ENCODE peak calls at places on chromosome 13, in five cellular contexts. K is NT2/D1, B is H1, R is HepG2, H is GM12878. G is an unnamed sample.
A peak's percentile ranks its signal among the peaks of the same experiment; 100 is the strongest.

GRCh38 chr13:37656247-37656940 is 57.8 kb upstream of the POSTN start:
- DNase-seq in K (no peak), R (no peak), H (no peak), B (no peak), G (no peak)

GRCh38 chr13:53368948-53369347 is 340.3 kb downstream of the OLFM4 start:
- DNase-seq in R (no peak), B (no peak), H (no peak), K (no peak), G (no peak)

GRCh38 chr13:42110410-42111155 is 62.1 kb downstream of the DGKH start:
- DNase-seq in K (peak; percentile 8), B (no peak), H (peak; percentile 68), R (peak; percentile 54), G (peak; percentile 48)

GRCh38 chr13:30572859-30573275 is 44.9 kb upstream of the USPL1 start:
- DNase-seq in K (no peak), R (peak; percentile 12), H (peak; percentile 28), B (no peak), G (no peak)

GRCh38 chr13:41409611-41410010 is 47.7 kb upstream of the RGCC start:
- DNase-seq in B (no peak), K (no peak), H (no peak), R (no peak), G (no peak)

GRCh38 chr13:49298903-49299605 is 51.3 kb downstream of the CDADC1 start:
- DNase-seq in H (no peak), K (no peak), R (peak; percentile 95), B (peak; percentile 42), G (no peak)

GRCh38 chr13:39107484-39108040 is 69.3 kb downstream of the NHLRC3 start:
- DNase-seq in H (no peak), K (no peak), R (no peak), B (no peak), G (no peak)

GRCh38 chr13:58165617-58166016 is 534.1 kb downstream of the PCDH17 start:
- DNase-seq in H (no peak), R (no peak), B (no peak), K (no peak), G (no peak)

GRCh38 chr13:28532226-28533048 is 37.5 kb upstream of the FLT1 start:
- DNase-seq in H (no peak), R (no peak), B (peak; percentile 71), K (no peak), G (no peak)

GRCh38 chr13:83377486-83377885 is 504.8 kb downstream of the SLITRK1 start:
- DNase-seq in R (no peak), H (no peak), B (no peak), K (no peak), G (no peak)

GRCh38 chr13:80039000-80039399 is 301.9 kb downstream of the SPRY2 start:
- DNase-seq in H (no peak), R (no peak), K (no peak), B (no peak), G (no peak)

GRCh38 chr13:45861352-45861751 is 9.8 kb upstream of the SIAH3 start:
- DNase-seq in K (no peak), B (no peak), R (no peak), H (no peak), G (no peak)

GRCh38 chr13:30593001-30593400 is 24.7 kb upstream of the USPL1 start:
- DNase-seq in K (no peak), B (no peak), H (no peak), R (no peak), G (no peak)

GRCh38 chr13:34025746-34026145 is 207.8 kb downstream of the RFC3 start:
- DNase-seq in K (no peak), R (no peak), H (no peak), B (no peak), G (no peak)

GRCh38 chr13:29131881-29132668 is 311.9 kb downstream of the MTUS2 start:
- DNase-seq in H (no peak), K (no peak), R (no peak), B (no peak), G (no peak)

GRCh38 chr13:102599451-102600012 is 2.7 kb downstream of the TPP2 start:
- DNase-seq in B (no peak), H (no peak), R (no peak), K (no peak), G (no peak)

GRCh38 chr13:46982856-46983582 is 86.2 kb upstream of the HTR2A start:
- DNase-seq in B (no peak), H (peak; percentile 96), R (no peak), K (no peak), G (no peak)

GRCh38 chr13:46401432-46401831 is 14.4 kb upstream of the RUBCNL start:
- DNase-seq in K (no peak), B (no peak), R (no peak), H (no peak), G (no peak)

GRCh38 chr13:44365899-44366298 is 7.7 kb upstream of the SERP2 start:
- DNase-seq in R (peak; percentile 21), H (no peak), K (no peak), B (no peak), G (no peak)

GRCh38 chr13:44365008-44365407 is 8.6 kb upstream of the SERP2 start:
- DNase-seq in R (no peak), B (no peak), H (no peak), K (no peak), G (no peak)

GRCh38 chr13:44371421-44371820 is 2.2 kb upstream of the SERP2 start:
- DNase-seq in B (no peak), R (no peak), K (no peak), H (no peak), G (no peak)

GRCh38 chr13:44368062-44368591 is 5.5 kb upstream of the SERP2 start:
- DNase-seq in K (no peak), R (no peak), B (no peak), H (no peak), G (no peak)

GRCh38 chr13:44368599-44369368 is 4.8 kb upstream of the SERP2 start:
- DNase-seq in R (no peak), K (no peak), H (no peak), B (no peak), G (no peak)
- TF ChIP-seq SUZ12 in R (no peak), K (no peak), H (no peak), B (no peak), G (no peak)

GRCh38 chr13:21475115-21475514 is 16.0 kb upstream of the ZDHHC20 start:
- DNase-seq in K (no peak), B (no peak), R (no peak), H (no peak), G (no peak)

GRCh38 chr13:21483748-21484147 is 24.6 kb upstream of the ZDHHC20 start:
- DNase-seq in K (no peak), B (no peak), H (no peak), R (no peak), G (no peak)

GRCh38 chr13:21476893-21477472 is 17.9 kb upstream of the ZDHHC20 start:
- DNase-seq in R (peak; percentile 64), H (peak; percentile 50), K (peak; percentile 86), B (peak; percentile 96), G (peak; percentile 67)

GRCh38 chr13:21481359-21481758 is 22.3 kb upstream of the ZDHHC20 start:
- DNase-seq in B (no peak), H (no peak), R (no peak), K (no peak), G (no peak)

DNA sequence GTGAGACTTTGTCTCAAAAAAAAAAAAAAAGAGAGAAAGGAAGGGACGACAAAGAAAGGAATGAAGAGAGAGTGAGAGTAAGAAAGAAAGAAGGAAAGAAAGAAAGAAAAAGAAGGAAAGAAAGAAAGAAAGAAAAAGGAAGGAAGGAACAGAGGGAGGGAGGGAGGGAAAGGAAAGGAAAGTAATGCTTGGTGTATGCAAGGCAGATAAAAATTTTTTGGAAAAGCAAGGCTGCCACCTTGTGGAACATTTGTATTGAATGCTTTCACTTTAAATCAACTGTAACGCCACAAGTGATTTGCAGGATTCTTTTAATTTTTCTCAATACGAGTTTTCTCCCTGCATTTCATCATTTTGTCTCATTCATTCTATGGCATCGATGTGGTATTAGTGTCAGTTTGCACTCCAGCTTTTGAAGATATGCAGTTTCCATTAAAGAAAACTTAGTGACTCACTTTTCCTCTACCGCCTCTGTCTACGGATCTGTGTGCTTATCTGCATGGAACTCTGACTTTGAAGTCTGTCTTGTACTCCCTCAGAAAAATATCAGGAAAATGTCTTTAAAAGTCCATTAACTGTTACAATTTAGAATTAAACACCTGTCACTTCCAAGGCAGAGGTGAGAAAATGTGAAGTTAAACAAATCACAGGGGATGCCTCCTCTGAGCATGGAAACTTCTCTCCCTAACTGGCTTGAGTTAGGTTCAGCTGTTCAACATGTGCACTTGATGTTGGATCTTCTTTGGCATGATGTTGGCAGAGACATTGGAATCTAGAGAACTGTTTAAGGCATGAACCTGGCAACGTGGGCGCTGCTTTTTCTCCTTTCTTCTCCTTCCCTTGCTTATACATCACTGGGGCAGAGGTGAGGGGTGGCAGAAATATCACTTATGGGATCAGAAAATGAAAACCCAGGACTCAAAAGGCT is 20.0 kb upstream of the ZDHHC20 start:
- DNase-seq in H (no peak), R (peak; percentile 72), B (no peak), K (no peak), G (peak; percentile 20)
- TF ChIP-seq SUZ12 in H (no peak), R (no peak), B (no peak), K (no peak), G (no peak)

GRCh38 chr13:110812869-110813645 is 99.6 kb downstream of the ING1 start:
- DNase-seq in K (no peak), R (no peak), B (peak; percentile 41), H (no peak), G (no peak)

GRCh38 chr13:110811751-110812110 is 98.2 kb downstream of the ING1 start:
- DNase-seq in K (no peak), H (no peak), B (no peak), R (no peak), G (no peak)

GRCh38 chr13:110813646-110814624 is 100.4 kb downstream of the ING1 start:
- DNase-seq in K (no peak), H (no peak), B (peak; percentile 46), R (no peak), G (no peak)

GRCh38 chr13:110811008-110811720 is 97.7 kb downstream of the ING1 start:
- DNase-seq in R (no peak), H (no peak), B (peak; percentile 50), K (no peak), G (no peak)

GRCh38 chr13:110812111-110812868 is 98.8 kb downstream of the ING1 start:
- DNase-seq in H (no peak), K (no peak), B (peak; percentile 68), R (no peak), G (no peak)
- TF ChIP-seq SUZ12 in H (no peak), K (no peak), B (no peak), R (no peak), G (no peak)

GRCh38 chr13:99656843-99657506 is 155.7 kb downstream of the TM9SF2 start:
- DNase-seq in B (no peak), R (no peak), H (no peak), K (no peak), G (no peak)

GRCh38 chr13:99658266-99658991 is 157.2 kb downstream of the TM9SF2 start:
- DNase-seq in R (no peak), K (peak; percentile 71), H (no peak), B (peak; percentile 78), G (no peak)

GRCh38 chr13:99656092-99656745 is 154.9 kb downstream of the TM9SF2 start:
- DNase-seq in B (peak; percentile 96), R (peak; percentile 57), H (peak; percentile 40), K (peak; percentile 83), G (peak; percentile 71)

GRCh38 chr13:99659234-99659633 is 158.0 kb downstream of the TM9SF2 start:
- DNase-seq in R (no peak), H (no peak), B (no peak), K (peak; percentile 66), G (no peak)

DNA sequence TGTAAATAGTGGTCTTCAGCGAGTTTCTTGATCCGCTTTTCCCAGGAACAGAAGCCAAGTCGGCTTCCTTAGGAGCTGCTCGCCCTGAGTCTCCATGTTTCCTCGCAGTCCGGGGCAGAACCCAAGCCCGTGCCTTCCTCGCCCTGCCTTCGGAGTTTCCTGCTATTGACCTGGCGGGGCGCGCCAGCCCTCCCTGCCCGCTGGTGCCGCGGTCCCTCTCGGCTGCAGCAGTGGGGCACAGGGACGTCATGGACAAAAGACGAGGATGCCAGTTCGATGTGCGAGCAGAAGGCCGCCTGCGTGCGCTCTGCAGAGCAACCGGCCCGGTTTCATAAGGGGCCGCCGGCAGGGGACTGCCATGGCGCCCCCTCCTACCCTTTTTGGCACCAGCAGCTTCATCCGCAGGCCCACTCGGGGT is 156.6 kb downstream of the TM9SF2 start:
- DNase-seq in R (no peak), K (peak; percentile 50), H (no peak), B (peak; percentile 74), G (no peak)
- TF ChIP-seq SUZ12 in R (no peak), K (no peak), H (no peak), B (no peak), G (no peak)